ENCODE peak calls at places on chromosomes 7 and 10, in four cellular contexts. One of them, this sample, is unnamed.

GRCh38 chr10:102358717-102359382 is 36.7 kb upstream of the NFKB2 start:
- DNase-seq in osteocyte: no peak
- DNase-seq in activated T-helper 1 cell treated with anti-CD3 and anti-CD28 coated beads, Interleukin-12 subunit alpha, Interleukin-12 subunit beta, Interleukin-2, Interleukin-4 antibody, amounts not matched to agents 30 ng/mL and 10 ng/mL and 1 ng/mL, durations not matched to agents 14 hours and 24 hours and 36 hours: no peak
- DNase-seq in HEK293T: no peak
- DNase-seq in this sample: no peak

GRCh38 chr7:25353744-25354143 is 125.5 kb upstream of the NPVF start:
- DNase-seq in osteocyte: no peak
- DNase-seq in activated T-helper 1 cell treated with anti-CD3 and anti-CD28 coated beads, Interleukin-12 subunit alpha, Interleukin-12 subunit beta, Interleukin-2, Interleukin-4 antibody, amounts not matched to agents 30 ng/mL and 10 ng/mL and 1 ng/mL, durations not matched to agents 14 hours and 24 hours and 36 hours: no peak
- DNase-seq in HEK293T: no peak
- DNase-seq in this sample: no peak

GRCh38 chr10:98608417-98608816 is 161.7 kb upstream of the HPS1 start:
- DNase-seq in osteocyte: no peak
- DNase-seq in activated T-helper 1 cell treated with anti-CD3 and anti-CD28 coated beads, Interleukin-12 subunit alpha, Interleukin-12 subunit beta, Interleukin-2, Interleukin-4 antibody, amounts not matched to agents 30 ng/mL and 10 ng/mL and 1 ng/mL, durations not matched to agents 14 hours and 24 hours and 36 hours: no peak
- DNase-seq in HEK293T: no peak
- DNase-seq in this sample: peak

GRCh38 chr10:132272061-132272766 is 35.5 kb downstream of the STK32C start:
- DNase-seq in osteocyte: no peak
- DNase-seq in activated T-helper 1 cell treated with anti-CD3 and anti-CD28 coated beads, Interleukin-12 subunit alpha, Interleukin-12 subunit beta, Interleukin-2, Interleukin-4 antibody, amounts not matched to agents 30 ng/mL and 10 ng/mL and 1 ng/mL, durations not matched to agents 14 hours and 24 hours and 36 hours: no peak
- DNase-seq in HEK293T: no peak
- DNase-seq in this sample: no peak

GRCh38 chr10:132564690-132565089 is 27.1 kb downstream of the INPP5A start:
- DNase-seq in osteocyte: no peak
- DNase-seq in activated T-helper 1 cell treated with anti-CD3 and anti-CD28 coated beads, Interleukin-12 subunit alpha, Interleukin-12 subunit beta, Interleukin-2, Interleukin-4 antibody, amounts not matched to agents 30 ng/mL and 10 ng/mL and 1 ng/mL, durations not matched to agents 14 hours and 24 hours and 36 hours: no peak
- DNase-seq in HEK293T: no peak
- DNase-seq in this sample: no peak

GRCh38 chr10:22816298-22816653 is 101.9 kb upstream of the PIP4K2A start:
- DNase-seq in osteocyte: no peak
- DNase-seq in activated T-helper 1 cell treated with anti-CD3 and anti-CD28 coated beads, Interleukin-12 subunit alpha, Interleukin-12 subunit beta, Interleukin-2, Interleukin-4 antibody, amounts not matched to agents 30 ng/mL and 10 ng/mL and 1 ng/mL, durations not matched to agents 14 hours and 24 hours and 36 hours: no peak
- DNase-seq in HEK293T: no peak
- DNase-seq in this sample: no peak

GRCh38 chr7:151257990-151258389 is 9.5 kb upstream of the SMARCD3 start:
- DNase-seq in osteocyte: no peak
- DNase-seq in activated T-helper 1 cell treated with anti-CD3 and anti-CD28 coated beads, Interleukin-12 subunit alpha, Interleukin-12 subunit beta, Interleukin-2, Interleukin-4 antibody, amounts not matched to agents 30 ng/mL and 10 ng/mL and 1 ng/mL, durations not matched to agents 14 hours and 24 hours and 36 hours: no peak
- DNase-seq in HEK293T: no peak
- DNase-seq in this sample: no peak

GRCh38 chr7:106668853-106669539 is 8.0 kb upstream of the CCDC71L start:
- DNase-seq in osteocyte: no peak
- DNase-seq in activated T-helper 1 cell treated with anti-CD3 and anti-CD28 coated beads, Interleukin-12 subunit alpha, Interleukin-12 subunit beta, Interleukin-2, Interleukin-4 antibody, amounts not matched to agents 30 ng/mL and 10 ng/mL and 1 ng/mL, durations not matched to agents 14 hours and 24 hours and 36 hours: no peak
- DNase-seq in HEK293T: no peak
- DNase-seq in this sample: no peak

GRCh38 chr10:65570143-65571010 is 1355.5 kb upstream of the LRRTM3 start:
- DNase-seq in osteocyte: no peak
- DNase-seq in activated T-helper 1 cell treated with anti-CD3 and anti-CD28 coated beads, Interleukin-12 subunit alpha, Interleukin-12 subunit beta, Interleukin-2, Interleukin-4 antibody, amounts not matched to agents 30 ng/mL and 10 ng/mL and 1 ng/mL, durations not matched to agents 14 hours and 24 hours and 36 hours: no peak
- DNase-seq in HEK293T: peak
- DNase-seq in this sample: peak

GRCh38 chr10:92538231-92538958 is 35.5 kb downstream of the IDE start:
- DNase-seq in osteocyte: no peak
- DNase-seq in activated T-helper 1 cell treated with anti-CD3 and anti-CD28 coated beads, Interleukin-12 subunit alpha, Interleukin-12 subunit beta, Interleukin-2, Interleukin-4 antibody, amounts not matched to agents 30 ng/mL and 10 ng/mL and 1 ng/mL, durations not matched to agents 14 hours and 24 hours and 36 hours: no peak
- DNase-seq in HEK293T: no peak
- DNase-seq in this sample: no peak

GRCh38 chr7:99899830-99900519 is 19.4 kb downstream of the TRIM4 start:
- DNase-seq in osteocyte: no peak
- DNase-seq in activated T-helper 1 cell treated with anti-CD3 and anti-CD28 coated beads, Interleukin-12 subunit alpha, Interleukin-12 subunit beta, Interleukin-2, Interleukin-4 antibody, amounts not matched to agents 30 ng/mL and 10 ng/mL and 1 ng/mL, durations not matched to agents 14 hours and 24 hours and 36 hours: no peak
- DNase-seq in HEK293T: no peak
- DNase-seq in this sample: no peak

GRCh38 chr7:41436139-41436538 is 266.8 kb downstream of the INHBA start:
- DNase-seq in osteocyte: no peak
- DNase-seq in activated T-helper 1 cell treated with anti-CD3 and anti-CD28 coated beads, Interleukin-12 subunit alpha, Interleukin-12 subunit beta, Interleukin-2, Interleukin-4 antibody, amounts not matched to agents 30 ng/mL and 10 ng/mL and 1 ng/mL, durations not matched to agents 14 hours and 24 hours and 36 hours: no peak
- DNase-seq in HEK293T: no peak
- DNase-seq in this sample: no peak

GRCh38 chr7:87876759-87877234 is 504 bp downstream of the DBF4 start:
- DNase-seq in osteocyte: no peak
- DNase-seq in activated T-helper 1 cell treated with anti-CD3 and anti-CD28 coated beads, Interleukin-12 subunit alpha, Interleukin-12 subunit beta, Interleukin-2, Interleukin-4 antibody, amounts not matched to agents 30 ng/mL and 10 ng/mL and 1 ng/mL, durations not matched to agents 14 hours and 24 hours and 36 hours: peak
- DNase-seq in HEK293T: peak
- DNase-seq in this sample: peak

GRCh38 chr10:51926336-51926735 is 226.9 kb upstream of the CSTF2T start:
- DNase-seq in osteocyte: no peak
- DNase-seq in activated T-helper 1 cell treated with anti-CD3 and anti-CD28 coated beads, Interleukin-12 subunit alpha, Interleukin-12 subunit beta, Interleukin-2, Interleukin-4 antibody, amounts not matched to agents 30 ng/mL and 10 ng/mL and 1 ng/mL, durations not matched to agents 14 hours and 24 hours and 36 hours: no peak
- DNase-seq in HEK293T: no peak
- DNase-seq in this sample: no peak

This sample was measured in endodermal cell.